ENCODE peak calls at places on chromosomes 6 and 20, in six cellular contexts. One of them, this sample, is unnamed. For H3K36me3, the result is how much of the 10 kb centered on the place peaks cover.

GRCh38 chr20:50744143-50744792 is 12.9 kb downstream of the PARD6B start:
- DNase-seq in mesendoderm: peak
- DNase-seq in prostate gland: peak
- DNase-seq in OCI-LY7: no peak
- DNase-seq in testis: peak
- DNase-seq in CD8-positive, alpha-beta T cell: no peak
- DNase-seq in this sample: peak

GRCh38 chr6:81751388-81752083 is 945 bp downstream of the TENT5A start:
- DNase-seq in testis: peak
- DNase-seq in prostate gland: peak
- DNase-seq in mesendoderm: peak
- DNase-seq in OCI-LY7: no peak
- DNase-seq in CD8-positive, alpha-beta T cell: peak
- DNase-seq in this sample: peak

GRCh38 chr6:140271759-140272377 is 897.4 kb upstream of the CITED2 start:
- DNase-seq in OCI-LY7: peak
- DNase-seq in testis: no peak
- DNase-seq in prostate gland: no peak
- DNase-seq in CD8-positive, alpha-beta T cell: no peak
- DNase-seq in mesendoderm: no peak
- DNase-seq in this sample: no peak

GRCh38 chr20:8360035-8360434 is 228.0 kb downstream of the PLCB1 start:
- DNase-seq in OCI-LY7: peak
- DNase-seq in prostate gland: no peak
- DNase-seq in mesendoderm: peak
- DNase-seq in CD8-positive, alpha-beta T cell: no peak
- DNase-seq in testis: no peak
- DNase-seq in this sample: no peak

GRCh38 chr20:38790210-38791053 is 15.1 kb upstream of the PPP1R16B start:
- DNase-seq in mesendoderm: peak
- DNase-seq in OCI-LY7: peak
- DNase-seq in CD8-positive, alpha-beta T cell: peak
- DNase-seq in testis: no peak
- DNase-seq in prostate gland: no peak
- DNase-seq in this sample: peak

GRCh38 chr20:61803903-61804804 is 261.5 kb downstream of the TAF4 start:
- DNase-seq in OCI-LY7: no peak
- DNase-seq in prostate gland: no peak
- DNase-seq in CD8-positive, alpha-beta T cell: no peak
- DNase-seq in testis: peak
- DNase-seq in mesendoderm: peak
- DNase-seq in this sample: peak

GRCh38 chr6:155959898-155960297 is 504.3 kb upstream of the NOX3 start:
- DNase-seq in testis: no peak
- DNase-seq in mesendoderm: no peak
- DNase-seq in OCI-LY7: no peak
- DNase-seq in prostate gland: no peak
- DNase-seq in CD8-positive, alpha-beta T cell: no peak
- DNase-seq in this sample: no peak

GRCh38 chr6:166361080-166361429 is 18.7 kb upstream of the SFT2D1 start:
- DNase-seq in testis: peak
- DNase-seq in prostate gland: peak
- DNase-seq in mesendoderm: no peak
- DNase-seq in CD8-positive, alpha-beta T cell: no peak
- DNase-seq in OCI-LY7: no peak
- DNase-seq in this sample: no peak

GRCh38 chr20:61413752-61414151 is 161.7 kb downstream of the CDH4 start:
- DNase-seq in CD8-positive, alpha-beta T cell: no peak
- DNase-seq in mesendoderm: no peak
- DNase-seq in prostate gland: no peak
- DNase-seq in testis: no peak
- DNase-seq in OCI-LY7: no peak
- DNase-seq in this sample: no peak

GRCh38 chr20:36745234-36745926 is 510 bp downstream of the NDRG3 start:
- DNase-seq in testis: peak
- DNase-seq in prostate gland: peak
- DNase-seq in mesendoderm: peak
- DNase-seq in CD8-positive, alpha-beta T cell: no peak
- DNase-seq in OCI-LY7: peak
- DNase-seq in this sample: no peak

GRCh38 chr20:24318569-24319352 is 150.7 kb upstream of the SYNDIG1 start:
- DNase-seq in prostate gland: no peak
- DNase-seq in CD8-positive, alpha-beta T cell: no peak
- DNase-seq in mesendoderm: peak
- DNase-seq in testis: no peak
- DNase-seq in OCI-LY7: no peak
- DNase-seq in this sample: no peak

GRCh38 chr20:617934-618690 is 8.0 kb upstream of the TCF15 start:
- DNase-seq in prostate gland: no peak
- DNase-seq in testis: no peak
- DNase-seq in OCI-LY7: no peak
- DNase-seq in mesendoderm: no peak
- DNase-seq in CD8-positive, alpha-beta T cell: no peak
- DNase-seq in this sample: no peak

GRCh38 chr20:51573576-51574243 is 31.2 kb upstream of the NFATC2 start:
- DNase-seq in testis: peak
- DNase-seq in CD8-positive, alpha-beta T cell: no peak
- DNase-seq in mesendoderm: no peak
- DNase-seq in prostate gland: peak
- DNase-seq in OCI-LY7: no peak
- DNase-seq in this sample: no peak

GRCh38 chr6:32397252-32397920 is 9.6 kb downstream of the BTNL2 start:
- DNase-seq in CD8-positive, alpha-beta T cell: no peak
- DNase-seq in prostate gland: no peak
- DNase-seq in testis: no peak
- DNase-seq in OCI-LY7: peak
- DNase-seq in mesendoderm: no peak
- DNase-seq in this sample: no peak

GRCh38 chr6:6816716-6817115 is 228.2 kb downstream of the LY86 start:
- DNase-seq in testis: no peak
- DNase-seq in mesendoderm: no peak
- DNase-seq in OCI-LY7: no peak
- DNase-seq in prostate gland: no peak
- DNase-seq in CD8-positive, alpha-beta T cell: no peak
- DNase-seq in this sample: no peak

GRCh38 chr6:154511735-154512097 is 1.2 kb upstream of the CNKSR3 start:
- DNase-seq in OCI-LY7: no peak
- DNase-seq in mesendoderm: no peak
- DNase-seq in prostate gland: no peak
- DNase-seq in testis: no peak
- DNase-seq in CD8-positive, alpha-beta T cell: no peak
- DNase-seq in this sample: no peak

GRCh38 chr20:47256665-47257236 is 99.7 kb downstream of the ZMYND8 start:
- DNase-seq in OCI-LY7: no peak
- DNase-seq in CD8-positive, alpha-beta T cell: no peak
- DNase-seq in mesendoderm: no peak
- DNase-seq in prostate gland: peak
- DNase-seq in testis: no peak
- DNase-seq in this sample: no peak

GRCh38 chr20:45061244-45061643 is 39.7 kb downstream of the KCNS1 start:
- DNase-seq in mesendoderm: no peak
- DNase-seq in prostate gland: no peak
- DNase-seq in OCI-LY7: no peak
- DNase-seq in testis: no peak
- DNase-seq in CD8-positive, alpha-beta T cell: no peak
- DNase-seq in this sample: no peak

GRCh38 chr6:6972456-6972855 is 135.3 kb upstream of the RREB1 start:
- DNase-seq in prostate gland: no peak
- DNase-seq in CD8-positive, alpha-beta T cell: no peak
- DNase-seq in OCI-LY7: no peak
- DNase-seq in testis: no peak
- DNase-seq in mesendoderm: peak
- DNase-seq in this sample: no peak

GRCh38 chr20:62212309-62212708 is 7.8 kb downstream of the HRH3 start:
- DNase-seq in CD8-positive, alpha-beta T cell: no peak
- DNase-seq in OCI-LY7: no peak
- DNase-seq in mesendoderm: no peak
- DNase-seq in prostate gland: no peak
- DNase-seq in testis: no peak
- DNase-seq in this sample: no peak

GRCh38 chr6:49541210-49541724 is 9.2 kb upstream of the C6orf141 start:
- DNase-seq in CD8-positive, alpha-beta T cell: no peak
- DNase-seq in mesendoderm: peak
- DNase-seq in prostate gland: no peak
- DNase-seq in OCI-LY7: no peak
- DNase-seq in testis: no peak
- DNase-seq in this sample: no peak

GRCh38 chr6:30828027-30828962 is 56.0 kb upstream of the DDR1 start:
- DNase-seq in mesendoderm: peak
- DNase-seq in OCI-LY7: peak
- DNase-seq in prostate gland: peak
- DNase-seq in testis: peak
- DNase-seq in CD8-positive, alpha-beta T cell: peak
- DNase-seq in this sample: peak

GRCh38 chr6:30826961-30827342 is 57.4 kb upstream of the DDR1 start:
- DNase-seq in prostate gland: no peak
- DNase-seq in testis: no peak
- DNase-seq in mesendoderm: no peak
- DNase-seq in OCI-LY7: no peak
- DNase-seq in CD8-positive, alpha-beta T cell: no peak
- DNase-seq in this sample: no peak

GRCh38 chr6:30829639-30830250 is 54.6 kb upstream of the DDR1 start:
- DNase-seq in mesendoderm: peak
- DNase-seq in OCI-LY7: no peak
- DNase-seq in prostate gland: no peak
- DNase-seq in testis: no peak
- DNase-seq in CD8-positive, alpha-beta T cell: no peak
- DNase-seq in this sample: no peak

GRCh38 chr6:30830438-30830837 is 53.9 kb upstream of the DDR1 start:
- DNase-seq in prostate gland: no peak
- DNase-seq in CD8-positive, alpha-beta T cell: no peak
- DNase-seq in mesendoderm: no peak
- DNase-seq in testis: no peak
- DNase-seq in OCI-LY7: peak
- DNase-seq in this sample: no peak

GRCh38 chr6:30829016-30829415 is 55.3 kb upstream of the DDR1 start:
- DNase-seq in CD8-positive, alpha-beta T cell: no peak
- DNase-seq in OCI-LY7: no peak
- DNase-seq in testis: no peak
- DNase-seq in prostate gland: no peak
- DNase-seq in mesendoderm: no peak
- DNase-seq in this sample: no peak
- H3K4me3 ChIP-seq in CD8-positive, alpha-beta T cell: peak
- H3K4me3 ChIP-seq in OCI-LY7: no peak
- H3K4me3 ChIP-seq in testis: no peak
- H3K4me3 ChIP-seq in prostate gland: no peak
- H3K4me3 ChIP-seq in mesendoderm: no peak
- H3K4me3 ChIP-seq in this sample: no peak

GRCh38 chr20:35503841-35504460 is 25.5 kb downstream of the C20orf173 start:
- DNase-seq in testis: peak
- DNase-seq in CD8-positive, alpha-beta T cell: no peak
- DNase-seq in prostate gland: no peak
- DNase-seq in OCI-LY7: no peak
- DNase-seq in mesendoderm: no peak
- DNase-seq in this sample: no peak
- H3K36me3 ChIP-seq in testis: under half
- H3K36me3 ChIP-seq in CD8-positive, alpha-beta T cell: half or more
- H3K36me3 ChIP-seq in prostate gland: under half
- H3K36me3 ChIP-seq in OCI-LY7: half or more
- H3K36me3 ChIP-seq in mesendoderm: under half
- H3K36me3 ChIP-seq in this sample: half or more

DNA sequence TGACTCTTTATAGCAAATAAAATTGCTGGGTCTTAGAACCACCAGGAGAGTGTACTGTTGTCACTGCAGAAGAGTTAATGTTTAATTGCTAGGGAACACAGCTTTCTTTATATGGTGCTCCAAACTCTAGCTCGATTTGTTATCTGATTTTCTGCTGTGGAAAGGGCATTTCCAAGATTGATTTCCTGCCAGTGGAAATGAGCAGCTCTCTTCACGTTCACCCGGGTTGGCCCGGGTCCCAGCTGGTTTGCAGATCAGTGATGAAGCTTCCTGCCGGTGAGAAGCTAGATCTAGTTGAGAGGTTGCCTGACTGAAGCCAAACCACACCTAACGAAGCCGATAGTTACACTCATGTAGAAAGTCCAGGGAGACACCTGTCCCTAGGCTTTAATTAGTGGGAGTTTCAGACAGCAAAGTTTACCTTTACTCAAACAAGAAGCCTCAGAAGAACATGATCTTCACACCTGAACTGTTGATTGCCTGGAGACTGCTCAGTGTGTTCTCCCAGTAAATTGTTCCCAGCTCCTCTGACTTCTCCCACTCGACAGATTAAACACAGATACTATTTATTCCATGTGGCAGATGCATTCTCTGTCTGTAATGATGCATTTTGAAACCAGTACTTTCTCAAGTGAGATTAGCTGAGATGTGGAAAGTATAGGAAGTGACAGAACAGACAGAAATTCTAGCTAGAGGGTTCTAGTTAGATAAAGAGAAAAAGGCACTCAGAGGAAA is 27.8 kb downstream of the PAQR8 start:
- DNase-seq in prostate gland: peak
- DNase-seq in testis: peak
- DNase-seq in mesendoderm: no peak
- DNase-seq in OCI-LY7: peak
- DNase-seq in CD8-positive, alpha-beta T cell: peak
- DNase-seq in this sample: no peak
- H3K4me3 ChIP-seq in prostate gland: no peak
- H3K4me3 ChIP-seq in testis: no peak
- H3K4me3 ChIP-seq in mesendoderm: no peak
- H3K4me3 ChIP-seq in OCI-LY7: no peak
- H3K4me3 ChIP-seq in CD8-positive, alpha-beta T cell: peak
- H3K4me3 ChIP-seq in this sample: no peak

GRCh38 chr6:2770171-2770570 is 5.0 kb downstream of the WRNIP1 start:
- DNase-seq in testis: no peak
- DNase-seq in prostate gland: no peak
- DNase-seq in mesendoderm: no peak
- DNase-seq in CD8-positive, alpha-beta T cell: no peak
- DNase-seq in OCI-LY7: no peak
- DNase-seq in this sample: no peak
- H3K36me3 ChIP-seq in testis: under half
- H3K36me3 ChIP-seq in prostate gland: under half
- H3K36me3 ChIP-seq in mesendoderm: under half
- H3K36me3 ChIP-seq in CD8-positive, alpha-beta T cell: under half
- H3K36me3 ChIP-seq in OCI-LY7: half or more
- H3K36me3 ChIP-seq in this sample: under half

DNA sequence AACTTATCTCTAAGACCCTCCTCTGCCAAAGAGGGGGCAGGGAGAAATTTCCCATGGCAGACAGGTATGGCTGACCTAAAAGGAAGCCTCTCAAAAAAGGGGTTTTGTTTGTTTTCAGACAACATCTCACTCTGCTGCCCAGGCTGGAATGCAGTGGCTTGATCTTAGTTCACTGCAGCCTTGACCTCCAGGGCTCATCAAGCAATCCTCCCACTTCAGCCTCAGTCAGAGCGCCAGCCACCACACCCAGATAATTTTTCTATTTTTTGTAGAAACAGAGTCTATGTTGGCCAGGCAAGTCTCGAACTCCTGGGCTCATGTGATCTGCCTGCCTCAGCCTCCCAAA is 3.8 kb downstream of the EZR start:
- DNase-seq in OCI-LY7: no peak
- DNase-seq in CD8-positive, alpha-beta T cell: no peak
- DNase-seq in testis: peak
- DNase-seq in mesendoderm: no peak
- DNase-seq in prostate gland: no peak
- DNase-seq in this sample: no peak
- H3K4me3 ChIP-seq in OCI-LY7: peak
- H3K4me3 ChIP-seq in CD8-positive, alpha-beta T cell: peak
- H3K4me3 ChIP-seq in testis: no peak
- H3K4me3 ChIP-seq in mesendoderm: no peak
- H3K4me3 ChIP-seq in prostate gland: no peak
- H3K4me3 ChIP-seq in this sample: peak

This sample was measured in H7.